ENCODE peak calls at places on chromosomes 7 and 10, in ten cellular contexts. One of them, this sample, is unnamed. For H3K9me3, the result is how much of the 10 kb centered on the place peaks cover.

GRCh38 chr7:28130277-28130676 is 50.3 kb downstream of the JAZF1 start:
- DNase-seq in vagina: no peak
- DNase-seq in GM23248: peak
- DNase-seq in fibroblast of lung: peak
- DNase-seq in aorta: no peak
- DNase-seq in CD4-positive, alpha-beta memory T cell: no peak
- DNase-seq in kidney: no peak
- DNase-seq in left ventricle myocardium inferior: no peak
- DNase-seq in cardiac muscle cell: no peak
- DNase-seq in tibial artery: no peak
- DNase-seq in this sample: no peak

GRCh38 chr10:97823734-97824133 is 25.9 kb upstream of the GOLGA7B start:
- DNase-seq in CD4-positive, alpha-beta memory T cell: no peak
- DNase-seq in tibial artery: no peak
- DNase-seq in fibroblast of lung: no peak
- DNase-seq in cardiac muscle cell: no peak
- DNase-seq in aorta: no peak
- DNase-seq in vagina: no peak
- DNase-seq in kidney: no peak
- DNase-seq in left ventricle myocardium inferior: peak
- DNase-seq in GM23248: no peak
- DNase-seq in this sample: no peak

GRCh38 chr10:123945506-123945905 is 53.9 kb upstream of the CPXM2 start:
- DNase-seq in tibial artery: no peak
- DNase-seq in fibroblast of lung: no peak
- DNase-seq in kidney: no peak
- DNase-seq in CD4-positive, alpha-beta memory T cell: no peak
- DNase-seq in vagina: no peak
- DNase-seq in GM23248: peak
- DNase-seq in aorta: no peak
- DNase-seq in left ventricle myocardium inferior: no peak
- DNase-seq in cardiac muscle cell: no peak
- DNase-seq in this sample: no peak

GRCh38 chr10:116096501-116096900 is 176.5 kb downstream of the GFRA1 start:
- DNase-seq in CD4-positive, alpha-beta memory T cell: no peak
- DNase-seq in cardiac muscle cell: no peak
- DNase-seq in fibroblast of lung: no peak
- DNase-seq in tibial artery: no peak
- DNase-seq in vagina: no peak
- DNase-seq in left ventricle myocardium inferior: no peak
- DNase-seq in aorta: no peak
- DNase-seq in GM23248: no peak
- DNase-seq in kidney: no peak
- DNase-seq in this sample: no peak

GRCh38 chr10:6072215-6072941 is 10.2 kb upstream of the IL2RA start:
- DNase-seq in left ventricle myocardium inferior: no peak
- DNase-seq in aorta: no peak
- DNase-seq in cardiac muscle cell: no peak
- DNase-seq in fibroblast of lung: no peak
- DNase-seq in GM23248: no peak
- DNase-seq in tibial artery: peak
- DNase-seq in kidney: no peak
- DNase-seq in CD4-positive, alpha-beta memory T cell: peak
- DNase-seq in vagina: no peak
- DNase-seq in this sample: no peak

GRCh38 chr7:1946461-1947450 is 276.7 kb downstream of the ELFN1 start:
- DNase-seq in fibroblast of lung: no peak
- DNase-seq in vagina: no peak
- DNase-seq in aorta: peak
- DNase-seq in kidney: peak
- DNase-seq in left ventricle myocardium inferior: peak
- DNase-seq in CD4-positive, alpha-beta memory T cell: no peak
- DNase-seq in cardiac muscle cell: no peak
- DNase-seq in tibial artery: no peak
- DNase-seq in GM23248: no peak
- DNase-seq in this sample: peak

GRCh38 chr7:149686001-149686400 is 87.4 kb downstream of the ZNF467 start:
- DNase-seq in aorta: no peak
- DNase-seq in CD4-positive, alpha-beta memory T cell: no peak
- DNase-seq in tibial artery: no peak
- DNase-seq in left ventricle myocardium inferior: no peak
- DNase-seq in fibroblast of lung: peak
- DNase-seq in kidney: no peak
- DNase-seq in cardiac muscle cell: no peak
- DNase-seq in GM23248: peak
- DNase-seq in vagina: no peak
- DNase-seq in this sample: no peak

GRCh38 chr10:35533565-35533964 is 71.6 kb upstream of the GJD4 start:
- DNase-seq in GM23248: no peak
- DNase-seq in left ventricle myocardium inferior: no peak
- DNase-seq in vagina: no peak
- DNase-seq in fibroblast of lung: peak
- DNase-seq in aorta: no peak
- DNase-seq in cardiac muscle cell: no peak
- DNase-seq in kidney: no peak
- DNase-seq in CD4-positive, alpha-beta memory T cell: no peak
- DNase-seq in tibial artery: no peak
- DNase-seq in this sample: no peak

GRCh38 chr7:42678315-42678714 is 233.6 kb downstream of the C7orf25 start:
- DNase-seq in fibroblast of lung: peak
- DNase-seq in tibial artery: no peak
- DNase-seq in CD4-positive, alpha-beta memory T cell: no peak
- DNase-seq in left ventricle myocardium inferior: no peak
- DNase-seq in aorta: no peak
- DNase-seq in cardiac muscle cell: no peak
- DNase-seq in vagina: no peak
- DNase-seq in kidney: no peak
- DNase-seq in GM23248: peak
- DNase-seq in this sample: no peak

GRCh38 chr7:24870766-24871165 is 109.2 kb downstream of the OSBPL3 start:
- DNase-seq in vagina: no peak
- DNase-seq in cardiac muscle cell: no peak
- DNase-seq in CD4-positive, alpha-beta memory T cell: no peak
- DNase-seq in left ventricle myocardium inferior: no peak
- DNase-seq in kidney: no peak
- DNase-seq in GM23248: no peak
- DNase-seq in tibial artery: no peak
- DNase-seq in aorta: no peak
- DNase-seq in fibroblast of lung: no peak
- DNase-seq in this sample: no peak

GRCh38 chr7:24869572-24869971 is 110.4 kb downstream of the OSBPL3 start:
- DNase-seq in cardiac muscle cell: no peak
- DNase-seq in tibial artery: no peak
- DNase-seq in kidney: no peak
- DNase-seq in left ventricle myocardium inferior: no peak
- DNase-seq in CD4-positive, alpha-beta memory T cell: no peak
- DNase-seq in fibroblast of lung: peak
- DNase-seq in vagina: no peak
- DNase-seq in GM23248: peak
- DNase-seq in aorta: no peak
- DNase-seq in this sample: no peak

GRCh38 chr7:24871765-24872164 is 108.2 kb downstream of the OSBPL3 start:
- DNase-seq in cardiac muscle cell: no peak
- DNase-seq in left ventricle myocardium inferior: no peak
- DNase-seq in fibroblast of lung: no peak
- DNase-seq in aorta: no peak
- DNase-seq in tibial artery: no peak
- DNase-seq in GM23248: no peak
- DNase-seq in kidney: no peak
- DNase-seq in CD4-positive, alpha-beta memory T cell: no peak
- DNase-seq in vagina: no peak
- DNase-seq in this sample: no peak

GRCh38 chr7:24865994-24866615 is 108.8 kb upstream of the GSDME start:
- DNase-seq in vagina: no peak
- DNase-seq in fibroblast of lung: no peak
- DNase-seq in CD4-positive, alpha-beta memory T cell: no peak
- DNase-seq in aorta: no peak
- DNase-seq in kidney: no peak
- DNase-seq in cardiac muscle cell: no peak
- DNase-seq in tibial artery: no peak
- DNase-seq in left ventricle myocardium inferior: no peak
- DNase-seq in GM23248: no peak
- DNase-seq in this sample: no peak

DNA sequence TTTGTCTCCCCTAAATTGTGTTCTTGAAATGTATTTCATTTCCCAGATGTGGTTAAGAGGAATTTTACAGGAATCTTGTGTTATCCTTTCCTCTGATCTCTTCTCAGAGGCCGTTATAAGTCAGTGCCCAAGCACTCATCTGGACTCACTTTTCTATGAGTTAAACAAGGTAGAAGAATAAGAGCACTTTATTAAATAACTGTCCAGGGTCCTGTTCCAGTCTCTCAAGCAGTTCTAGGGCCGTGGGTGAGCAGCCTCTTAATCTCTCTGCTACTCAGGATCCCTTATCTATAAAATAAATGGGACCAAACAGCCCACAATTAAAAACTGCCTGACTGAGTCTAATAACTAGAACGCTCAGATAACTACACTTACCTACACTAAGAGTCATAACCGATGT is 111.3 kb downstream of the OSBPL3 start:
- DNase-seq in tibial artery: no peak
- DNase-seq in aorta: no peak
- DNase-seq in CD4-positive, alpha-beta memory T cell: no peak
- DNase-seq in vagina: no peak
- DNase-seq in kidney: no peak
- DNase-seq in fibroblast of lung: no peak
- DNase-seq in GM23248: no peak
- DNase-seq in left ventricle myocardium inferior: no peak
- DNase-seq in cardiac muscle cell: no peak
- DNase-seq in this sample: no peak
- H3K27ac ChIP-seq in tibial artery: no peak
- H3K27ac ChIP-seq in aorta: no peak
- H3K27ac ChIP-seq in CD4-positive, alpha-beta memory T cell: no peak
- H3K27ac ChIP-seq in vagina: no peak
- H3K27ac ChIP-seq in kidney: no peak
- H3K27ac ChIP-seq in fibroblast of lung: no peak
- H3K27ac ChIP-seq in GM23248: no peak
- H3K27ac ChIP-seq in left ventricle myocardium inferior: no peak
- H3K27ac ChIP-seq in cardiac muscle cell: no peak
- H3K27ac ChIP-seq in this sample: no peak

GRCh38 chr7:63096141-63096540 is 902.5 kb upstream of the ZNF722 start:
- DNase-seq in GM23248: no peak
- DNase-seq in left ventricle myocardium inferior: no peak
- DNase-seq in fibroblast of lung: no peak
- DNase-seq in vagina: peak
- DNase-seq in aorta: no peak
- DNase-seq in CD4-positive, alpha-beta memory T cell: no peak
- DNase-seq in tibial artery: no peak
- DNase-seq in kidney: no peak
- DNase-seq in cardiac muscle cell: no peak
- DNase-seq in this sample: no peak

GRCh38 chr7:63093481-63093880 is 905.2 kb upstream of the ZNF722 start:
- DNase-seq in kidney: no peak
- DNase-seq in cardiac muscle cell: no peak
- DNase-seq in tibial artery: no peak
- DNase-seq in GM23248: no peak
- DNase-seq in fibroblast of lung: no peak
- DNase-seq in CD4-positive, alpha-beta memory T cell: no peak
- DNase-seq in vagina: peak
- DNase-seq in aorta: no peak
- DNase-seq in left ventricle myocardium inferior: no peak
- DNase-seq in this sample: no peak

GRCh38 chr7:63087575-63088190 is 911.0 kb upstream of the ZNF722 start:
- DNase-seq in GM23248: no peak
- DNase-seq in tibial artery: no peak
- DNase-seq in aorta: no peak
- DNase-seq in cardiac muscle cell: no peak
- DNase-seq in fibroblast of lung: no peak
- DNase-seq in vagina: no peak
- DNase-seq in CD4-positive, alpha-beta memory T cell: no peak
- DNase-seq in left ventricle myocardium inferior: no peak
- DNase-seq in kidney: no peak
- DNase-seq in this sample: no peak

GRCh38 chr7:63092951-63093350 is 905.7 kb upstream of the ZNF722 start:
- DNase-seq in aorta: no peak
- DNase-seq in vagina: peak
- DNase-seq in cardiac muscle cell: no peak
- DNase-seq in kidney: no peak
- DNase-seq in fibroblast of lung: no peak
- DNase-seq in CD4-positive, alpha-beta memory T cell: no peak
- DNase-seq in tibial artery: no peak
- DNase-seq in GM23248: no peak
- DNase-seq in left ventricle myocardium inferior: no peak
- DNase-seq in this sample: no peak
- H3K9me3 ChIP-seq in aorta: under half
- H3K9me3 ChIP-seq in vagina: under half
- H3K9me3 ChIP-seq in cardiac muscle cell: under half
- H3K9me3 ChIP-seq in kidney: under half
- H3K9me3 ChIP-seq in fibroblast of lung: under half
- H3K9me3 ChIP-seq in CD4-positive, alpha-beta memory T cell: under half
- H3K9me3 ChIP-seq in tibial artery: under half
- H3K9me3 ChIP-seq in GM23248: under half
- H3K9me3 ChIP-seq in left ventricle myocardium inferior: under half
- H3K9me3 ChIP-seq in this sample: under half

DNA sequence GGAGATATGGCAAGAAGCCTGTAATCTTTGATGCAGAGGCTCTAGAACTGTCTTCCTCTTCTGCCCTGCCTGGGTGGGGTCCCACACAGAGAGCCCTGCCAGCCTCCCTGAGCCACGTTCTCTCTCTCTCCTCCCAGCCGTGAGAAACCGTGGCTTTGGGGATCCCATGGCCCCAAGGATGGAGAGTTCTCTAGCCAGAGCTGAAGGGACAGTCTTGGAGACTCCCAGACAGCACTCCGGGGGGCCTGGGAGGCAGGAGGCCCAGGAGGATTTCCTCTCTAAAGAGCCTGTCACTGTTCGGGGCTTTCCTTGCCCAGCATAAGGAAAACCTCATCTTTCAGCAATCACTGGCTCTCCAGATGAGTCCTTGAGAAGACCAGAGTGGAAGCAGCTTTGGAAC is 227.1 kb downstream of the ARHGAP12 start:
- DNase-seq in CD4-positive, alpha-beta memory T cell: no peak
- DNase-seq in cardiac muscle cell: no peak
- DNase-seq in GM23248: no peak
- DNase-seq in vagina: no peak
- DNase-seq in fibroblast of lung: no peak
- DNase-seq in left ventricle myocardium inferior: no peak
- DNase-seq in tibial artery: no peak
- DNase-seq in aorta: no peak
- DNase-seq in kidney: no peak
- DNase-seq in this sample: no peak
- H3K27ac ChIP-seq in CD4-positive, alpha-beta memory T cell: no peak
- H3K27ac ChIP-seq in cardiac muscle cell: no peak
- H3K27ac ChIP-seq in GM23248: no peak
- H3K27ac ChIP-seq in vagina: peak
- H3K27ac ChIP-seq in fibroblast of lung: no peak
- H3K27ac ChIP-seq in left ventricle myocardium inferior: peak
- H3K27ac ChIP-seq in tibial artery: peak
- H3K27ac ChIP-seq in aorta: peak
- H3K27ac ChIP-seq in kidney: peak
- H3K27ac ChIP-seq in this sample: no peak

DNA sequence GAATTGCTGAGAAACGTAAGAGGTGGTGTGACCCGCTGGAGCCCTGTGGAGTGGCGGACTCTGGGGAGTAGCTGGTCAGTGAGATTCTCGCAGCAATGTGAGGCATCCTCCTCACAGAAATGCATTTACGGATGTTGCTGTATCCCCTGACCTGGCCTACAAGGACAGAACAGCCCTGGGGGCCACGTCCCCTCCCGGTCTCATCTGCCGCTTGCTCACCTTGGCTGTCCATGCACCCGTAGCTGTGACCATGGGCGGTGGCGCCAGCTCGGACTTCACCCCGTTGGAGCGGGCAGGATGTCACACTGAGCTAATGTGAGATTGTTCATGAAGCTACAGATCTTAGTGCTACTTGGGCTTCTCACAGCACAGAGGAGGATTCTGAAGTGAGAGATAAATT is 193.8 kb downstream of the EBF3 start:
- DNase-seq in fibroblast of lung: no peak
- DNase-seq in GM23248: no peak
- DNase-seq in left ventricle myocardium inferior: no peak
- DNase-seq in aorta: no peak
- DNase-seq in cardiac muscle cell: no peak
- DNase-seq in kidney: peak
- DNase-seq in CD4-positive, alpha-beta memory T cell: no peak
- DNase-seq in tibial artery: peak
- DNase-seq in vagina: peak
- DNase-seq in this sample: no peak
- H3K9me3 ChIP-seq in fibroblast of lung: under half
- H3K9me3 ChIP-seq in GM23248: under half
- H3K9me3 ChIP-seq in left ventricle myocardium inferior: under half
- H3K9me3 ChIP-seq in aorta: under half
- H3K9me3 ChIP-seq in cardiac muscle cell: under half
- H3K9me3 ChIP-seq in kidney: under half
- H3K9me3 ChIP-seq in CD4-positive, alpha-beta memory T cell: under half
- H3K9me3 ChIP-seq in tibial artery: under half
- H3K9me3 ChIP-seq in vagina: under half
- H3K9me3 ChIP-seq in this sample: under half

This sample was measured in RWPE2.